ENCODE peak calls at places on chromosomes 7 and 10, in four cellular contexts. P, G, S and J are unnamed samples.

GRCh38 chr10:12566161-12567115 is 217.1 kb downstream of the CAMK1D start:
- DNase-seq in P (no peak), G (no peak), S (no peak), J (no peak)

GRCh38 chr7:141974831-141975230 is 1.3 kb upstream of the TAS2R38 start:
- DNase-seq in P (no peak), G (no peak), S (no peak), J (no peak)

GRCh38 chr10:72322280-72323058 is 32.2 kb downstream of the DNAJB12 start:
- DNase-seq in P (no peak), G (no peak), S (no peak), J (no peak)

GRCh38 chr7:18469332-18469731 is 26.2 kb upstream of the HDAC9 start:
- DNase-seq in P (no peak), G (no peak), S (no peak), J (no peak)

GRCh38 chr7:151426486-151426905 is 13.4 kb downstream of the CRYGN start:
- DNase-seq in P (no peak), G (no peak), S (peak; percentile 63), J (peak; percentile 69)

GRCh38 chr10:79433324-79434222 is 11.9 kb downstream of the ZCCHC24 start:
- DNase-seq in P (no peak), G (no peak), S (no peak), J (no peak)

GRCh38 chr7:10455936-10456335 is 517.7 kb upstream of the PHF14 start:
- DNase-seq in P (no peak), G (no peak), S (no peak), J (no peak)

GRCh38 chr10:71805776-71806705 is 32.7 kb upstream of the VSIR start:
- DNase-seq in P (no peak), G (no peak), S (peak; percentile 87), J (no peak)

GRCh38 chr7:22805227-22805626 is 17.4 kb downstream of the TOMM7 start:
- DNase-seq in P (no peak), G (no peak), S (no peak), J (no peak)